ENCODE peak calls at places on chromosomes 6 and 20, in four cellular contexts. One of them, this sample, is unnamed.

GRCh38 chr6:109010703-109011102 is 83.9 kb downstream of the SESN1 start:
- DNase-seq in K562: no peak
- DNase-seq in IMR-90: no peak
- DNase-seq in MM.1S: no peak
- DNase-seq in this sample: no peak

GRCh38 chr6:116010400-116011095 is 50.1 kb downstream of the FRK start:
- DNase-seq in K562: peak; percentile 48
- DNase-seq in IMR-90: peak; percentile 75
- DNase-seq in MM.1S: peak; percentile 59
- DNase-seq in this sample: peak; percentile 58

GRCh38 chr6:71537717-71538116 is 249.1 kb downstream of the OGFRL1 start:
- DNase-seq in K562: no peak
- DNase-seq in IMR-90: peak; percentile 65
- DNase-seq in MM.1S: no peak
- DNase-seq in this sample: no peak

GRCh38 chr6:24991748-24992467 is 56.1 kb upstream of the RIPOR2 start:
- DNase-seq in K562: peak; percentile 65
- DNase-seq in IMR-90: peak; percentile 48
- DNase-seq in MM.1S: peak; percentile 72
- DNase-seq in this sample: peak; percentile 38

GRCh38 chr20:41998539-41999341 is 380.6 kb upstream of the CHD6 start:
- DNase-seq in K562: no peak
- DNase-seq in IMR-90: no peak
- DNase-seq in MM.1S: no peak
- DNase-seq in this sample: no peak

GRCh38 chr20:6039766-6040165 is 14.1 kb downstream of the LRRN4 start:
- DNase-seq in K562: no peak
- DNase-seq in IMR-90: no peak
- DNase-seq in MM.1S: no peak
- DNase-seq in this sample: no peak

GRCh38 chr20:23530937-23531567 is 37.2 kb downstream of the CST9L start:
- DNase-seq in K562: no peak
- DNase-seq in IMR-90: no peak
- DNase-seq in MM.1S: peak; percentile 39
- DNase-seq in this sample: no peak

GRCh38 chr6:163419413-163420314 is 5.1 kb downstream of the QKI start:
- DNase-seq in K562: no peak
- DNase-seq in IMR-90: peak; percentile 44
- DNase-seq in MM.1S: no peak
- DNase-seq in this sample: no peak

GRCh38 chr6:166112580-166112979 is 55.1 kb downstream of the TBXT start:
- DNase-seq in K562: no peak
- DNase-seq in IMR-90: peak; percentile 53
- DNase-seq in MM.1S: no peak
- DNase-seq in this sample: no peak

GRCh38 chr6:37971711-37972410 is 152.3 kb downstream of the ZFAND3 start:
- DNase-seq in K562: no peak
- DNase-seq in IMR-90: peak; percentile 72
- DNase-seq in MM.1S: no peak
- DNase-seq in this sample: no peak

GRCh38 chr6:85496856-85497255 is 47.0 kb downstream of the NT5E start:
- DNase-seq in K562: no peak
- DNase-seq in IMR-90: no peak
- DNase-seq in MM.1S: no peak
- DNase-seq in this sample: no peak

GRCh38 chr20:39468703-39469102 is 506.6 kb downstream of the DHX35 start:
- DNase-seq in K562: no peak
- DNase-seq in IMR-90: no peak
- DNase-seq in MM.1S: no peak
- DNase-seq in this sample: no peak

GRCh38 chr6:144912474-144912873 is 627.3 kb downstream of the UTRN start:
- DNase-seq in K562: no peak
- DNase-seq in IMR-90: peak; percentile 90
- DNase-seq in MM.1S: no peak
- DNase-seq in this sample: peak; percentile 44

GRCh38 chr6:81120280-81120679 is 632.2 kb downstream of the TENT5A start:
- DNase-seq in K562: no peak
- DNase-seq in IMR-90: no peak
- DNase-seq in MM.1S: no peak
- DNase-seq in this sample: no peak

GRCh38 chr20:17888044-17888443 is 80.5 kb downstream of the SNX5 start:
- DNase-seq in K562: no peak
- DNase-seq in IMR-90: no peak
- DNase-seq in MM.1S: no peak
- DNase-seq in this sample: peak; percentile 88

GRCh38 chr6:27091661-27092315 is 155.7 kb upstream of the PRSS16 start:
- DNase-seq in K562: peak; percentile 59
- DNase-seq in IMR-90: peak; percentile 95
- DNase-seq in MM.1S: peak; percentile 76
- DNase-seq in this sample: peak; percentile 88

GRCh38 chr6:107115695-107116327 is 496 bp upstream of the BEND3 start:
- DNase-seq in K562: peak; percentile 66
- DNase-seq in IMR-90: no peak
- DNase-seq in MM.1S: peak; percentile 58
- DNase-seq in this sample: peak; percentile 27

GRCh38 chr6:150586850-150587359 is 12.8 kb upstream of the PLEKHG1 start:
- DNase-seq in K562: no peak
- DNase-seq in IMR-90: no peak
- DNase-seq in MM.1S: no peak
- DNase-seq in this sample: no peak

GRCh38 chr6:27260339-27260738 is 12.8 kb downstream of the PRSS16 start:
- DNase-seq in K562: no peak
- DNase-seq in IMR-90: no peak
- DNase-seq in MM.1S: no peak
- DNase-seq in this sample: no peak

GRCh38 chr6:3356824-3357420 is 98.2 kb downstream of the PSMG4 start:
- DNase-seq in K562: no peak
- DNase-seq in IMR-90: no peak
- DNase-seq in MM.1S: no peak
- DNase-seq in this sample: no peak

GRCh38 chr20:2874456-2874855 is 1.2 kb downstream of the PTPRA start:
- DNase-seq in K562: no peak
- DNase-seq in IMR-90: peak; percentile 39
- DNase-seq in MM.1S: no peak
- DNase-seq in this sample: no peak

GRCh38 chr20:37994512-37994911 is 38.7 kb downstream of the TTI1 start:
- DNase-seq in K562: no peak
- DNase-seq in IMR-90: peak; percentile 64
- DNase-seq in MM.1S: no peak
- DNase-seq in this sample: peak; percentile 70

GRCh38 chr6:84258866-84259265 is 31.4 kb upstream of the CEP162 start:
- DNase-seq in K562: no peak
- DNase-seq in IMR-90: no peak
- DNase-seq in MM.1S: no peak
- DNase-seq in this sample: no peak

GRCh38 chr6:74357329-74357728 is 661.3 kb downstream of the CD109 start:
- DNase-seq in K562: no peak
- DNase-seq in IMR-90: peak; percentile 46
- DNase-seq in MM.1S: no peak
- DNase-seq in this sample: no peak

GRCh38 chr6:138662474-138662873 is 111.1 kb upstream of the CCDC28A start:
- DNase-seq in K562: no peak
- DNase-seq in IMR-90: peak; percentile 73
- DNase-seq in MM.1S: no peak
- DNase-seq in this sample: peak; percentile 87

GRCh38 chr6:11575408-11576033 is 38.0 kb downstream of the TMEM170B start:
- DNase-seq in K562: peak; percentile 63
- DNase-seq in IMR-90: peak; percentile 84
- DNase-seq in MM.1S: peak; percentile 75
- DNase-seq in this sample: peak; percentile 67

GRCh38 chr6:159766923-159767322 is 5.1 kb downstream of the ACAT2 start:
- DNase-seq in K562: no peak
- DNase-seq in IMR-90: peak; percentile 72
- DNase-seq in MM.1S: no peak
- DNase-seq in this sample: no peak

GRCh38 chr6:27760464-27760863 is 151.7 kb downstream of the OR2B2 start:
- DNase-seq in K562: no peak
- DNase-seq in IMR-90: no peak
- DNase-seq in MM.1S: no peak
- DNase-seq in this sample: peak; percentile 24

GRCh38 chr6:96153775-96154174 is 138.0 kb downstream of the FUT9 start:
- DNase-seq in K562: no peak
- DNase-seq in IMR-90: no peak
- DNase-seq in MM.1S: no peak
- DNase-seq in this sample: no peak

GRCh38 chr6:43074847-43075741 is 1.0 kb upstream of the PTK7 start:
- DNase-seq in K562: no peak
- DNase-seq in IMR-90: peak; percentile 80
- DNase-seq in MM.1S: no peak
- DNase-seq in this sample: no peak

GRCh38 chr20:45890077-45890996 is 671 bp downstream of the NEURL2 start:
- DNase-seq in K562: no peak
- DNase-seq in IMR-90: peak; percentile 78
- DNase-seq in MM.1S: no peak
- DNase-seq in this sample: no peak

GRCh38 chr20:41308290-41308691 is 9.2 kb downstream of the ZHX3 start:
- DNase-seq in K562: peak; percentile 17
- DNase-seq in IMR-90: peak; percentile 86
- DNase-seq in MM.1S: no peak
- DNase-seq in this sample: peak; percentile 82

GRCh38 chr6:38814761-38815160 is 99.7 kb downstream of the DNAH8 start:
- DNase-seq in K562: no peak
- DNase-seq in IMR-90: no peak
- DNase-seq in MM.1S: no peak
- DNase-seq in this sample: no peak

DNA sequence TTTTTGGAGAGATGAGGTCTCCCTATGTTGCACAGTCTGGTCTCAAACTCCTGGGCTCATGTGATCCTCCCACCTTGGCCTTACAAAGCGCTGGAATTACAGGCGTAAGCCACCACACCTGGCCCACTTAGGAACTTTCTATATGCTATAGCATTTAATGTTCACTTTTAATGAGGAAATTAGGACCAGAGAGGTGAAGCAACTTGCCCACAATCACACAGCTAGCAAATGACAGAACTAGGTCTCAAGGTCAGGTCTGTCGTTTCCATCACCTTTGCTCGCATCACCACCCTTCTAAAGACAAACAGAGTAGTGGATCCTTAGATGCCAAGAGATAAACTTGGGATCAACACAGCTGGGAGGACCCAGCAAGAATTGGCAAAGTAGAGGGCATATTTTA is 381.7 kb downstream of the CD83 start:
- DNase-seq in K562: no peak
- DNase-seq in IMR-90: no peak
- DNase-seq in MM.1S: no peak
- DNase-seq in this sample: no peak
- H3K4me2 ChIP-seq in K562: no peak overlapping the region
- H3K4me2 ChIP-seq in IMR-90: no peak overlapping the region
- H3K4me2 ChIP-seq in MM.1S: no peak overlapping the region
- H3K4me2 ChIP-seq in this sample: no peak overlapping the region

GRCh38 chr20:21510414-21510971 is 3.4 kb downstream of the NKX2-2 start:
- DNase-seq in K562: no peak
- DNase-seq in IMR-90: no peak
- DNase-seq in MM.1S: no peak
- DNase-seq in this sample: no peak
- H3K27me3 ChIP-seq in K562: peaks cover 6% of the 10 kb centered on the region
- H3K27me3 ChIP-seq in IMR-90: peaks cover 89% of the 10 kb centered on the region
- H3K27me3 ChIP-seq in MM.1S: peaks cover 45% of the 10 kb centered on the region
- H3K27me3 ChIP-seq in this sample: peaks cover 67% of the 10 kb centered on the region

GRCh38 chr6:105896821-105897095 is 189.4 kb upstream of the PRDM1 start:
- DNase-seq in K562: peak; percentile 39
- DNase-seq in IMR-90: no peak
- DNase-seq in MM.1S: no peak
- DNase-seq in this sample: no peak

GRCh38 chr6:105896052-105896820 is 189.9 kb upstream of the PRDM1 start:
- DNase-seq in K562: peak; percentile 25
- DNase-seq in IMR-90: peak; percentile 56
- DNase-seq in MM.1S: no peak
- DNase-seq in this sample: no peak

GRCh38 chr6:105900120-105900937 is 185.8 kb upstream of the PRDM1 start:
- DNase-seq in K562: no peak
- DNase-seq in IMR-90: peak; percentile 91
- DNase-seq in MM.1S: no peak
- DNase-seq in this sample: peak; percentile 71

GRCh38 chr6:105897131-105897530 is 189.0 kb upstream of the PRDM1 start:
- DNase-seq in K562: no peak
- DNase-seq in IMR-90: peak; percentile 21
- DNase-seq in MM.1S: no peak
- DNase-seq in this sample: no peak

GRCh38 chr6:105898286-105898685 is 187.8 kb upstream of the PRDM1 start:
- DNase-seq in K562: no peak
- DNase-seq in IMR-90: peak; percentile 98
- DNase-seq in MM.1S: peak; percentile 19
- DNase-seq in this sample: peak; percentile 79
- H3K4me2 ChIP-seq in K562: no peak overlapping the region
- H3K4me2 ChIP-seq in IMR-90: no peak overlapping the region
- H3K4me2 ChIP-seq in MM.1S: no peak overlapping the region
- H3K4me2 ChIP-seq in this sample: no peak overlapping the region

GRCh38 chr20:53179749-53180148 is 207.6 kb downstream of the TSHZ2 start:
- DNase-seq in K562: no peak
- DNase-seq in IMR-90: no peak
- DNase-seq in MM.1S: no peak
- DNase-seq in this sample: no peak

GRCh38 chr20:53181866-53182376 is 209.8 kb downstream of the TSHZ2 start:
- DNase-seq in K562: no peak
- DNase-seq in IMR-90: no peak
- DNase-seq in MM.1S: no peak
- DNase-seq in this sample: no peak

GRCh38 chr20:53180928-53181362 is 208.8 kb downstream of the TSHZ2 start:
- DNase-seq in K562: peak; percentile 18
- DNase-seq in IMR-90: no peak
- DNase-seq in MM.1S: no peak
- DNase-seq in this sample: no peak

GRCh38 chr20:53186630-53187029 is 214.5 kb downstream of the TSHZ2 start:
- DNase-seq in K562: peak; percentile 47
- DNase-seq in IMR-90: no peak
- DNase-seq in MM.1S: no peak
- DNase-seq in this sample: no peak

DNA sequence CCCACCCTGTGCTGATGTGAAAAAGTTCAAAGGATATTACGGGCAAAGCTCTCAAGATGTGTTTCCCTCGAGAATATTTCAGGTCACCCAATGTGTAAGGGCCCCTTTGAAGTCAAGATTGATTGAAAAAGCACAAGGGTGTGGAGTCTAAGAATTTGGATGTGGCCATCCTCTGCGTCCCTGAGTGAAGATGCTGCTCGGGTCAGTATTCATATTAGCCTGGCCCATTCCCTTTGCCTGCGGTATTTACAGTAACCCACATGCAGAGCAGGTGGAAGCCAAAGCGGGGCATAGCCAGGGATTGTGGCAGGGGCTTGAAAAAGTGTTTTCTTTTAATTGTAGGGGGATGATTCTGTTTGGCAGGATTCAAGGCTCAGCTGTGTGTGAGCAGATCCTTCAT is 211.0 kb downstream of the TSHZ2 start:
- DNase-seq in K562: no peak
- DNase-seq in IMR-90: no peak
- DNase-seq in MM.1S: no peak
- DNase-seq in this sample: no peak
- H3K27me3 ChIP-seq in K562: no peaks in the 10 kb centered on the region
- H3K27me3 ChIP-seq in IMR-90: peaks cover 1% of the 10 kb centered on the region
- H3K27me3 ChIP-seq in MM.1S: no peaks in the 10 kb centered on the region
- H3K27me3 ChIP-seq in this sample: no peaks in the 10 kb centered on the region

This sample was measured in mammary epithelial cell.